ENCODE peak calls at places on chromosomes 2 and 18, in six cellular contexts. O is H54, I is MV-4-11, C is activated T-cell treated with anti-CD3 and anti-CD28 coated beads for 4 hours, G is AG08395, Y is GM12864. R is an unnamed sample.

GRCh38 chr2:19614066-19614465 is 255.6 kb upstream of the OSR1 start:
- DNase-seq in O (no peak), I (no peak), C (no peak), G (no peak), Y (no peak), R (no peak)

GRCh38 chr18:9413586-9413985 is 61.7 kb upstream of the RALBP1 start:
- DNase-seq in O (no peak), I (peak; percentile 58), C (no peak), G (peak; percentile 69), Y (no peak), R (no peak)

GRCh38 chr2:234287650-234288049 is 209.2 kb downstream of the ARL4C start:
- DNase-seq in O (no peak), I (no peak), C (no peak), G (no peak), Y (no peak), R (no peak)

GRCh38 chr18:58300867-58301266 is 256.8 kb downstream of the NEDD4L start:
- DNase-seq in O (no peak), I (no peak), C (no peak), G (no peak), Y (no peak), R (no peak)

GRCh38 chr18:62420513-62421209 is 95.6 kb downstream of the TNFRSF11A start:
- DNase-seq in O (no peak), I (peak; percentile 80), C (peak; percentile 57), G (peak; percentile 41), Y (peak; percentile 38), R (no peak)

GRCh38 chr2:105886029-105886454 is 141.3 kb downstream of the NCK2 start:
- DNase-seq in O (no peak), I (no peak), C (no peak), G (peak; percentile 67), Y (no peak), R (no peak)

GRCh38 chr2:82694431-82694830 is 1764.6 kb downstream of the SUCLG1 start:
- DNase-seq in O (no peak), I (no peak), C (no peak), G (no peak), Y (no peak), R (no peak)

GRCh38 chr18:73646772-73647171 is 500.9 kb downstream of the FBXO15 start:
- DNase-seq in O (no peak), I (no peak), C (no peak), G (no peak), Y (no peak), R (no peak)

GRCh38 chr2:39938035-39938835 is 159.2 kb upstream of the THUMPD2 start:
- DNase-seq in O (no peak), I (no peak), C (no peak), G (peak; percentile 67), Y (no peak), R (no peak)

GRCh38 chr2:6835467-6835866 is 30.2 kb downstream of the CMPK2 start:
- DNase-seq in O (no peak), I (no peak), C (no peak), G (no peak), Y (no peak), R (no peak)

GRCh38 chr2:102950547-102950946 is 188.7 kb downstream of the TMEM182 start:
- DNase-seq in O (no peak), I (peak; percentile 25), C (no peak), G (no peak), Y (no peak), R (no peak)

GRCh38 chr2:72755647-72756423 is 70.0 kb downstream of the EXOC6B start:
- DNase-seq in O (no peak), I (no peak), C (no peak), G (peak; percentile 46), Y (no peak), R (no peak)

GRCh38 chr2:98390571-98391476 is 44.6 kb downstream of the CNGA3 start:
- DNase-seq in O (no peak), I (no peak), C (no peak), G (no peak), Y (no peak), R (no peak)

GRCh38 chr2:191385416-191386160 is 140.4 kb downstream of the MYO1B start:
- DNase-seq in O (no peak), I (peak; percentile 70), C (no peak), G (no peak), Y (no peak), R (no peak)

GRCh38 chr2:42827647-42828486 is 35.5 kb upstream of the HAAO start:
- DNase-seq in O (peak; percentile 66), I (peak; percentile 69), C (peak; percentile 72), G (peak; percentile 86), Y (no peak), R (peak; percentile 55)

GRCh38 chr2:148930046-148930775 is 55.2 kb downstream of the KIF5C start:
- DNase-seq in O (no peak), I (no peak), C (no peak), G (peak; percentile 8), Y (no peak), R (no peak)

GRCh38 chr2:157627594-157628281 is 926 bp downstream of the ACVR1C start:
- DNase-seq in O (no peak), I (no peak), C (peak; percentile 20), G (no peak), Y (no peak), R (no peak)

GRCh38 chr2:221350621-221351020 is 221.5 kb downstream of the EPHA4 start:
- DNase-seq in O (no peak), I (no peak), C (no peak), G (no peak), Y (no peak), R (no peak)

GRCh38 chr18:24601624-24602023 is 141.2 kb downstream of the HRH4 start:
- DNase-seq in O (no peak), I (no peak), C (no peak), G (no peak), Y (no peak), R (no peak)

GRCh38 chr2:172285010-172285621 is 142.3 kb upstream of the ITGA6 start:
- DNase-seq in O (peak; percentile 18), I (peak; percentile 97), C (no peak), G (peak; percentile 78), Y (no peak), R (no peak)

GRCh38 chr2:37768491-37768925 is 97.1 kb upstream of the CDC42EP3 start:
- DNase-seq in O (peak; percentile 50), I (peak; percentile 70), C (no peak), G (peak; percentile 86), Y (peak; percentile 4), R (no peak)

GRCh38 chr2:160460333-160460731 is 33.3 kb downstream of the RBMS1 start:
- DNase-seq in O (no peak), I (no peak), C (no peak), G (no peak), Y (no peak), R (no peak)

GRCh38 chr2:109702250-109702985 is 88.3 kb downstream of the SOWAHC start:
- DNase-seq in O (peak; percentile 67), I (no peak), C (no peak), G (peak; percentile 59), Y (no peak), R (no peak)

GRCh38 chr2:70325875-70326274 is 24.0 kb upstream of the FAM136A start:
- DNase-seq in O (no peak), I (no peak), C (no peak), G (no peak), Y (no peak), R (no peak)

GRCh38 chr2:121080013-121080772 is 204.8 kb downstream of the TFCP2L1 start:
- DNase-seq in O (peak; percentile 55), I (no peak), C (peak; percentile 11), G (peak; percentile 75), Y (no peak), R (peak; percentile 65)

GRCh38 chr2:174765576-174765975 is 1.3 kb upstream of the CHRNA1 start:
- DNase-seq in O (no peak), I (no peak), C (no peak), G (no peak), Y (no peak), R (no peak)

GRCh38 chr2:68971591-68972231 is 2.7 kb upstream of the GKN1 start:
- DNase-seq in O (peak; percentile 48), I (peak; percentile 55), C (no peak), G (peak; percentile 87), Y (no peak), R (peak; percentile 22)

GRCh38 chr18:29644276-29644675 is 1398.3 kb downstream of the DSC3 start:
- DNase-seq in O (no peak), I (no peak), C (no peak), G (peak; percentile 23), Y (no peak), R (no peak)

GRCh38 chr18:57447154-57447621 is 12.0 kb downstream of the ONECUT2 start:
- DNase-seq in O (no peak), I (peak; percentile 72), C (no peak), G (peak; percentile 31), Y (no peak), R (no peak)

GRCh38 chr18:25898965-25899364 is 191.4 kb downstream of the SS18 start:
- DNase-seq in O (no peak), I (no peak), C (no peak), G (no peak), Y (no peak), R (no peak)

GRCh38 chr2:68722712-68723111 is 11.9 kb upstream of the ARHGAP25 start:
- DNase-seq in O (no peak), I (peak; percentile 14), C (no peak), G (no peak), Y (no peak), R (no peak)

GRCh38 chr2:161085041-161085598 is 75.1 kb upstream of the TANK start:
- DNase-seq in O (no peak), I (peak; percentile 65), C (no peak), G (no peak), Y (no peak), R (no peak)

GRCh38 chr2:27545348-27546141 is 37.3 kb upstream of the ZNF512 start:
- DNase-seq in O (no peak), I (no peak), C (no peak), G (no peak), Y (no peak), R (no peak)

GRCh38 chr2:98376301-98376945 is 30.2 kb downstream of the CNGA3 start:
- DNase-seq in O (no peak), I (no peak), C (no peak), G (no peak), Y (no peak), R (no peak)

R was measured in 8988T.